ENCODE peak calls at places on chromosome 10, in seven cellular contexts. V, O, K, W, M, J and N are unnamed samples.

GRCh38 chr10:128884496-128884895 is 582.5 kb upstream of the MGMT start:
- DNase-seq in J (no peak), O (no peak), V (no peak), W (peak; percentile 24), K (no peak), M (no peak), N (no peak)

GRCh38 chr10:69885379-69886156 is 83.9 kb downstream of the COL13A1 start:
- DNase-seq in W (no peak), V (no peak), J (peak; percentile 59), M (no peak), K (no peak), O (no peak), N (no peak)

GRCh38 chr10:76649723-76650127 is 987.9 kb downstream of the KCNMA1 start:
- DNase-seq in M (peak; percentile 51), K (no peak), J (no peak), V (peak; percentile 93), W (no peak), O (peak; percentile 32), N (no peak)

GRCh38 chr10:30151581-30152389 is 92.4 kb upstream of the JCAD start:
- DNase-seq in J (peak; percentile 18), V (no peak), M (peak; percentile 9), W (no peak), O (no peak), K (peak; percentile 36), N (peak; percentile 1)

GRCh38 chr10:21764790-21765189 is 230.8 kb downstream of the MLLT10 start:
- DNase-seq in W (no peak), J (no peak), O (no peak), K (no peak), M (no peak), V (no peak), N (no peak)

GRCh38 chr10:11611248-11612003 is at the start of gene USP6NL:
- DNase-seq in J (peak; percentile 96), W (peak; percentile 98), M (peak; percentile 94), V (peak; percentile 93), K (peak; percentile 41), O (peak; percentile 93), N (no peak)

GRCh38 chr10:30534465-30535144 is 94.9 kb downstream of the LYZL2 start:
- DNase-seq in V (peak; percentile 86), K (peak; percentile 64), W (no peak), O (peak; percentile 79), J (peak; percentile 68), M (peak; percentile 80), N (peak; percentile 18)

GRCh38 chr10:132961-133898 is 2.0 kb upstream of the ZMYND11 start:
- DNase-seq in J (no peak), W (no peak), V (no peak), K (no peak), O (no peak), M (no peak), N (no peak)

GRCh38 chr10:58666024-58666423 is 153.4 kb downstream of the BICC1 start:
- DNase-seq in V (no peak), K (no peak), M (peak; percentile 17), J (no peak), O (no peak), W (no peak), N (no peak)

GRCh38 chr10:72886596-72887522 is 6.7 kb upstream of the OIT3 start:
- DNase-seq in O (no peak), K (no peak), M (no peak), J (no peak), W (no peak), V (no peak), N (no peak)

GRCh38 chr10:76432274-76433012 is 1001.0 kb downstream of the LRMDA start:
- DNase-seq in O (no peak), K (no peak), M (peak; percentile 27), J (peak; percentile 18), V (peak; percentile 80), W (no peak), N (no peak)

GRCh38 chr10:80568306-80568705 is 30.6 kb downstream of the SH2D4B start:
- DNase-seq in V (no peak), M (no peak), K (no peak), J (no peak), W (no peak), O (no peak), N (no peak)

GRCh38 chr10:67868132-67868531 is 16.3 kb upstream of the SIRT1 start:
- DNase-seq in K (no peak), J (no peak), V (no peak), O (no peak), W (no peak), M (no peak), N (no peak)

GRCh38 chr10:1735562-1735961 is 1.8 kb downstream of the ADARB2 start:
- DNase-seq in V (no peak), K (no peak), O (no peak), J (no peak), M (no peak), W (no peak), N (no peak)

GRCh38 chr10:1737222-1738061 is at the start of gene ADARB2:
- DNase-seq in V (no peak), M (no peak), O (peak; percentile 58), W (peak; percentile 84), J (peak; percentile 89), K (no peak), N (no peak)

GRCh38 chr10:1736180-1736971 is 949 bp downstream of the ADARB2 start:
- DNase-seq in O (no peak), K (no peak), M (no peak), J (peak; percentile 63), V (no peak), W (no peak), N (no peak)

GRCh38 chr10:1738950-1739349 is 1.6 kb upstream of the ADARB2 start:
- DNase-seq in J (no peak), O (no peak), W (no peak), V (no peak), K (no peak), M (no peak), N (no peak)

GRCh38 chr10:1736972-1737221 is 428 bp downstream of the ADARB2 start:
- DNase-seq in O (no peak), J (no peak), V (no peak), M (no peak), K (no peak), W (no peak), N (no peak)
- H3K4me3 ChIP-seq in O (peak overlapping the region; percentile 31), J (peak overlapping the region; percentile 51), V (peak overlapping the region; percentile 22), M (peak overlapping the region; percentile 18), K (no peak overlapping the region), W (peak overlapping the region; percentile 25), N (peak overlapping the region; percentile 37)

DNA sequence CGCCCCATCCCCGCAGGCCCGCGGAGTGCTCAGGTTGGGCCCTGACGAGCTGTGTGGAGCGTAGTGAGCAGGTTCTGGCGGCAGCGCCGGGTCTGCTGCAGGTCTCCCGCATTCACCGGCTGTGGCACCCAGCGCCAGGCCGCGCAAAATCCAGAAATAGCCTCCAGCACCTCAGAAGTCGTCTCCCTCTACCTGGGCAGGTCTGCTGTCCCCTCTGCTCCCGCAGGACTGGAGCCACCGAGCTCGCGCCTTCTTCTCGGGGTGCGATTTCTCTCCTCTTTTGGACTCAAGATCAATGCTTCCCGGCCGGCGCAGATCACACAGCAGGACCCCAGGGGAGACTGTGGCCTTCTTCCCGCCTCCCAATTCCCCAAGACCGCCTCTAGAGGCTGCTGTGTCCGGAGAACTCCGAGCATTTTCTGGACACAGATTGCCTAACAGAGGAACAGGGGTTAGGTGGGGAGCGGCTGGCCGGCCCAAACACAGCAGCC is 8.4 kb downstream of the TLX1 start:
- DNase-seq in M (no peak), V (peak; percentile 47), O (no peak), J (peak; percentile 70), W (peak; percentile 78), K (no peak), N (no peak)
- H3K27me3 ChIP-seq in M (peaks cover 100% of the 10 kb centered on the region), V (peaks cover 59% of the 10 kb centered on the region), O (peaks cover 100% of the 10 kb centered on the region), J (peaks cover 16% of the 10 kb centered on the region), W (peaks cover 78% of the 10 kb centered on the region), K (no peaks in the 10 kb centered on the region), N (no peaks in the 10 kb centered on the region)

GRCh38 chr10:36253731-36254130 is 611.6 kb upstream of the FZD8 start:
- DNase-seq in O (no peak), V (no peak), K (no peak), W (no peak), J (no peak), M (no peak), N (no peak)

GRCh38 chr10:36247478-36247877 is 605.4 kb upstream of the FZD8 start:
- DNase-seq in K (no peak), V (no peak), M (no peak), O (no peak), W (no peak), J (no peak), N (no peak)

GRCh38 chr10:36251068-36251467 is 609.0 kb upstream of the FZD8 start:
- DNase-seq in M (no peak), O (no peak), K (no peak), V (no peak), J (no peak), W (no peak), N (no peak)

GRCh38 chr10:36254191-36254590 is 612.1 kb upstream of the FZD8 start:
- DNase-seq in K (no peak), V (peak; percentile 91), W (no peak), J (no peak), O (peak; percentile 41), M (peak; percentile 18), N (no peak)

GRCh38 chr10:36248314-36248981 is 606.4 kb upstream of the FZD8 start:
- DNase-seq in W (no peak), O (no peak), V (no peak), K (no peak), M (no peak), J (no peak), N (no peak)
- TF ChIP-seq POLR2AphosphoS5 in W (no peak), O (no peak), V (no peak), K (no peak), M (no peak), J (no peak), N (no peak)

GRCh38 chr10:117543245-117543998 is 876 bp downstream of the EMX2 start:
- DNase-seq in M (no peak), K (no peak), J (peak; percentile 74), V (no peak), O (no peak), W (peak; percentile 88), N (no peak)

GRCh38 chr10:117542706-117543244 is at the start of gene EMX2:
- DNase-seq in V (no peak), O (no peak), J (no peak), M (no peak), K (no peak), W (no peak), N (no peak)

GRCh38 chr10:117544729-117545140 is 2.2 kb downstream of the EMX2 start:
- DNase-seq in W (peak; percentile 48), V (no peak), J (no peak), M (no peak), O (no peak), K (no peak), N (no peak)

GRCh38 chr10:117545141-117546019 is 2.8 kb downstream of the EMX2 start:
- DNase-seq in O (no peak), K (no peak), J (no peak), W (peak; percentile 82), M (no peak), V (no peak), N (no peak)

DNA sequence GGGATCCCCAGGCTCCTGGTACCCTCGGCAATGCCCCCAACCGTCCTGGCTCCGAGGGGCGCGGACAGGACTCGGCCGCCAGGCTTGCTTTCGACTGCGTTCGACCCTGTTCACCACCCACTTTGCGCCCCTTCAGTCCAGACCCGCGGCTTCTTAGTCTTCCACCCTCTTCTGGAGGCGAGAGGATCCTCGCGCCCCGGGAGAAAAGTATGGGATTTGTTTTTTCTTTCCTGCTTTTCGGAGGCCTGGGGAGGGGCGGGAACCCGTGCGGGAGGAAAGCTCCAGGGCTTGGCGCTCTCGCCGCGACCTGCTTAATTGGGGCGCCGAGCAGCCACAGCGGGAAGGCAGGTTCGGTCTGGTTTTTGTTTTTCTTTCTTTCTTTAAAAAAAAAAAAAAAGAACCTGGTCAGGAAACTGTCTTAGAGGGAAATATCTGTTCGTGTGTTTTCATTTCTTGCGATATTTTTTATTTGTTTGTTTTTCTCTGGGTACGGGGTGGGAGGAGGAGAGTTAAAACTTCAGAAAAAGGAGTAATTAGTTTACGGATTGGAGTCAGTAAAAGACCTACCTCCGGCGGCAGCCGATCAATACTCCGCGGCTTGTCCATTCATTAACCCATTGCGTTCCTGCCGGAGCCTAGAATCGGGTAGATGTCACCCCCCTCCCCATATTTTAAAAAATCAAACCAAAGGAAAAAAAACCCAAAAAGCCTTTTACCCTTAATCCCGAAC is 1.6 kb downstream of the EMX2 start:
- DNase-seq in W (peak; percentile 67), M (no peak), K (no peak), V (no peak), O (no peak), J (no peak), N (no peak)
- H3K4me3 ChIP-seq in W (peak overlapping the region; percentile 4), M (peak overlapping the region; percentile 39), K (no peak overlapping the region), V (peak overlapping the region; percentile 30), O (peak overlapping the region; percentile 29), J (no peak overlapping the region), N (peak overlapping the region; percentile 48)